ENCODE peak calls at places on chromosomes 7 and 10, in eight cellular contexts. Y, X, D, Q, M, P, Z and R are unnamed samples.

GRCh38 chr7:6252310-6252709 is 20.1 kb downstream of the CYTH3 start:
- DNase-seq in Z (no peak), X (no peak), P (peak), M (no peak), Y (no peak), D (no peak), Q (peak), R (no peak)

GRCh38 chr10:78533093-78533492 is 499.4 kb downstream of the RPS24 start:
- DNase-seq in Q (no peak), P (no peak), D (no peak), X (no peak), Y (no peak), M (no peak), Z (no peak), R (no peak)

GRCh38 chr7:130242198-130243014 is 24.3 kb upstream of the CPA2 start:
- DNase-seq in Q (peak), Y (peak), M (peak), X (peak), D (peak), Z (no peak), P (peak), R (no peak)

GRCh38 chr7:127713758-127714157 is 61.8 kb downstream of the SND1 start:
- DNase-seq in Y (no peak), M (peak), Q (no peak), Z (no peak), D (no peak), X (no peak), P (no peak), R (no peak)

GRCh38 chr10:30786131-30786530 is 156.6 kb upstream of the LYZL2 start:
- DNase-seq in Q (peak), D (no peak), Z (no peak), Y (no peak), X (no peak), P (peak), M (no peak), R (no peak)

GRCh38 chr7:39921505-39922250 is 28.4 kb upstream of the CDK13 start:
- DNase-seq in Y (no peak), Q (no peak), D (no peak), P (no peak), X (no peak), M (no peak), Z (no peak), R (no peak)

GRCh38 chr10:129898701-129899563 is 65.1 kb downstream of the EBF3 start:
- DNase-seq in Z (no peak), Q (no peak), Y (no peak), M (no peak), X (no peak), P (no peak), D (no peak), R (no peak)

GRCh38 chr10:89668391-89669180 is 23.5 kb upstream of the PANK1 start:
- DNase-seq in M (no peak), P (peak), Z (no peak), Y (no peak), D (no peak), X (no peak), Q (no peak), R (no peak)

GRCh38 chr10:11409357-11409756 is 202.1 kb downstream of the USP6NL start:
- DNase-seq in Q (no peak), D (no peak), M (no peak), Z (no peak), X (no peak), P (no peak), Y (no peak), R (no peak)
- H3K27ac ChIP-seq in Q (no peak), D (no peak), M (no peak), Z (no peak), X (no peak), P (no peak), Y (no peak), R (no peak)

GRCh38 chr7:78081888-78082287 is 283.3 kb downstream of the PHTF2 start:
- DNase-seq in M (no peak), Q (no peak), Y (no peak), X (no peak), Z (no peak), P (no peak), D (no peak), R (no peak)
- TF ChIP-seq CTCF in M (no peak), Q (no peak), Y (no peak), X (no peak), Z (no peak), P (no peak), D (no peak), R (no peak)

GRCh38 chr10:76397957-76398665 is 966.7 kb downstream of the LRMDA start:
- DNase-seq in P (no peak), Z (no peak), Q (no peak), M (no peak), Y (no peak), D (no peak), X (no peak), R (no peak)
- H3K4me3 ChIP-seq in P (no peak), Z (no peak), Q (no peak), M (no peak), Y (no peak), D (no peak), X (no peak), R (no peak)

DNA sequence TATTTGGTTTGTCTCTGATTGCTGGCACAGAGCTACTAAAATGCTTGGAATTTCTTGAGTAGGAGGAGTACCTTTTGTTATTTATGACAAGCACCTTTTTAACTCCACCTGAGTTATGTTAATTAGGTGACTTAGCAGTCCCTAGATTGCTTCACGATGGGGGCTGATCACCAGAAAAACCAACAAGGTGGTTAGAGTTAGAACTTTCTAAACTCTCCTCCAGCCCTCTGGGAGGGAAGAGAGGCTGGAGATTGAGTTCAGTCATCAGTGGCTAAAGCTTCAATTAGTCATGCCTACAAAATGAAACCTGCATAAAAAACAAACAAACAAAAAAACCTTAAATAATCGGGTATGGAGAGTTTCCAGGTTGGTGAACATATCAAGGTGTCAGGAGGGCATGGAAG is 23.6 kb upstream of the ING3 start:
- DNase-seq in Q (no peak), D (no peak), M (no peak), X (no peak), P (peak), Y (no peak), Z (no peak), R (no peak)
- H3K27ac ChIP-seq in Q (no peak), D (no peak), M (no peak), X (no peak), P (no peak), Y (no peak), Z (no peak), R (no peak)

DNA sequence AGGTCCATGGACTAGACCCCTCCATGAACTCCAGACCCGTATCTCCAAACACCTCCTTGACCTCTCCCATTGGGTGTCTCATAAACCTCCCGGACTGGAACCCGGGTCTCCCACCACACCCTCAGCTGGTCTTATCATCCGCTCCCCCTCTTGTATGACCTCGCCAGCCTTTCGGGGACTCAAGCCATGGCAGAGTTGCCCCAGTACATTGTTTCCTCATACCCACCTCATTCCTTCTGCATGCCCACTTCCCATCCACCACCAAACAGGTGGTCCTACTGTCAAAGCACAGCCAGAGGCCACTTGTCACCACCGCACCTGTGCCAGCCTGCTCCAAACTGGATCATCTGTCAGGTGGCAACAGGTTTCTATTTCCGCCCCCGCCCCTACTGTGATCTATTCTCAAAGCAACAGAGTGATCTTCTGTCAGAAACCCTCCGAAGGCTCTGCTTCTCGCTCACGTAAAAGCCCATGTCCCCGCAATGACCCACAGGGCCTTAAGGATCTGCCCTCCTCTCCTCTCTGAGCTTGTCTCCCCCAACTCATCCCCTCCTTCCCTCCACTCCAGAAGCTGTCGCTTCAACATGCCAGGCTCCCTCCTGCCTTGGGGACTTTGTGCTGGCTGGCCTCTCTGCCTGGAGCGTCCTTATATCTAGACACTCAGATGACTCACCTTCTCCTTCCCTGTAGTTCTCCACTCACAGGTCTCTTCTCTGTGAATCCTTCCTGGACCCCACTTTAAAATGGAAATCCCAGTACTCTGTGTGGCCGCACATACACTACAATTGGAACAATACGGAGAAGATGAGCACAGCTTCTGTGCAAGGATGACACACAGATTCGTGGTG is 22.8 kb upstream of the PRKAG2 start:
- DNase-seq in M (no peak), Q (no peak), X (no peak), Y (no peak), P (no peak), D (no peak), Z (no peak), R (no peak)
- TF ChIP-seq CTCF in M (no peak), Q (no peak), X (no peak), Y (no peak), P (no peak), D (no peak), Z (no peak), R (no peak)

GRCh38 chr10:97736403-97736901 is 476 bp upstream of the ZFYVE27 start:
- DNase-seq in Y (no peak), Z (no peak), Q (no peak), D (no peak), X (no peak), P (no peak), M (no peak), R (no peak)
- H3K4me3 ChIP-seq in Y (no peak), Z (peak), Q (no peak), D (no peak), X (peak), P (peak), M (no peak), R (peak)

GRCh38 chr10:52539463-52539862 is 225.4 kb downstream of the DKK1 start:
- DNase-seq in Q (peak), Z (no peak), M (no peak), X (no peak), P (peak), Y (peak), D (no peak), R (no peak)
- H3K27ac ChIP-seq in Q (no peak), Z (no peak), M (no peak), X (no peak), P (peak), Y (peak), D (no peak), R (peak)

DNA sequence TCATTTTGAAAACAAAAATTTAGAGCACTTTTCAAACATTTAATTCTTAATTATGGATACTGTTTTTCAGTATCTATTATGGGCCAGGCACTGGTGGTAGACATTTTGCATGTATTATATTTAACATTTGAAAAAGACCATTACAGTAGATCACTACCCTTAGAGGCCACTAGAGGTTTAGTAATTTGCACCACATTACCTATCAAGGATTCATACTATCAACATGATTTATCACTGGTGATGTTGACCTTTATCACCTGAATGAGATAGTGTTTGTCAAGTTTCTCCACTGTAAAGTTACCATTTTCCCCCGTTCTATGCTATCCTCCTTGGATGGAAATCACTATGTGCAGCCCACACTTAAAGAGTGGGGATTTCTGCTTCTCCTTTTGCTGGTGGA is 4.4 kb upstream of the SNX13 start:
- DNase-seq in M (no peak), Z (no peak), X (no peak), Q (no peak), Y (peak), D (no peak), P (no peak), R (no peak)
- TF ChIP-seq CTCF in M (no peak), Z (no peak), X (no peak), Q (no peak), Y (no peak), D (no peak), P (peak), R (peak)

GRCh38 chr7:100892364-100893317 is 3.0 kb downstream of the ACHE start:
- DNase-seq in P (no peak), D (no peak), M (no peak), Q (no peak), Z (no peak), Y (no peak), X (no peak), R (no peak)

GRCh38 chr7:100894860-100895700 is 608 bp downstream of the ACHE start:
- DNase-seq in Q (no peak), P (no peak), Y (no peak), M (peak), D (peak), Z (no peak), X (no peak), R (no peak)

GRCh38 chr7:100893910-100894763 is 1.6 kb downstream of the ACHE start:
- DNase-seq in Y (no peak), M (no peak), Q (no peak), D (no peak), X (no peak), Z (no peak), P (no peak), R (no peak)

GRCh38 chr7:100891555-100891954 is 2.0 kb upstream of the UFSP1 start:
- DNase-seq in Q (peak), P (peak), M (no peak), X (no peak), Y (no peak), D (no peak), Z (no peak), R (no peak)

GRCh38 chr7:100893318-100893895 is 2.3 kb downstream of the ACHE start:
- DNase-seq in X (no peak), Q (no peak), Z (no peak), M (no peak), D (no peak), Y (no peak), P (no peak), R (no peak)
- H3K4me3 ChIP-seq in X (no peak), Q (no peak), Z (no peak), M (no peak), D (no peak), Y (no peak), P (no peak), R (no peak)

DNA sequence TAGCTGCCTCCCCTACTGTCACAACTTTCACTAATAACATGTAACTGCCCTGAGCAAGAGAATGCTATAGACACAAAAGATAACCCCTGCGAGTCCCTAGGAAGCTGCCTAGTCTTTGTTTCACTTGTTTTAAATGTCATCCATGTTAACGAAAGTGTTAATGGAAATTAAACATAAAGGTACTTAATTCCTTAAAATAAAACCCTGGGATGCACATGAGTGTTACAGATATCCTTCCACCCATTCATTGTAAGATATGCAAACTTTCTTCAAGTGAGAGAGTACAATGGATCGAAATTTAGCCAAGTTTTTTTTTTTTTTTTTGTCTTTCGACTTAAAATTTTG is 1.4 kb downstream of the CDK14 start:
- DNase-seq in D (no peak), Q (no peak), P (no peak), Z (no peak), Y (no peak), M (no peak), X (no peak), R (no peak)
- H3K27ac ChIP-seq in D (peak), Q (peak), P (peak), Z (peak), Y (no peak), M (peak), X (no peak), R (peak)